ENCODE peak calls at places on chromosomes 12 and 14, in five cellular contexts. One of them, this sample, is unnamed.

GRCh38 chr12:16150290-16150689 is 127.2 kb downstream of the SLC15A5 start:
- DNase-seq in heart left ventricle: no peak
- DNase-seq in keratinocyte: no peak
- DNase-seq in Peyer's patch: no peak
- DNase-seq in mammary epithelial cell: no peak
- DNase-seq in this sample: no peak

GRCh38 chr14:22474730-22475351 is 114.2 kb downstream of the DAD1 start:
- DNase-seq in heart left ventricle: no peak
- DNase-seq in keratinocyte: no peak
- DNase-seq in Peyer's patch: no peak
- DNase-seq in mammary epithelial cell: no peak
- DNase-seq in this sample: no peak

GRCh38 chr12:16939871-16940306 is 333.9 kb upstream of the LMO3 start:
- DNase-seq in heart left ventricle: no peak
- DNase-seq in keratinocyte: peak
- DNase-seq in Peyer's patch: no peak
- DNase-seq in mammary epithelial cell: peak
- DNase-seq in this sample: peak

GRCh38 chr12:123030686-123031085 is 50.2 kb downstream of the ARL6IP4 start:
- DNase-seq in heart left ventricle: no peak
- DNase-seq in keratinocyte: no peak
- DNase-seq in Peyer's patch: no peak
- DNase-seq in mammary epithelial cell: no peak
- DNase-seq in this sample: no peak

GRCh38 chr12:89451876-89452275 is 72.7 kb downstream of the GALNT4 start:
- DNase-seq in heart left ventricle: peak
- DNase-seq in keratinocyte: no peak
- DNase-seq in Peyer's patch: no peak
- DNase-seq in mammary epithelial cell: peak
- DNase-seq in this sample: peak

GRCh38 chr14:102071283-102071998 is 15.4 kb downstream of the HSP90AA1 start:
- DNase-seq in heart left ventricle: no peak
- DNase-seq in keratinocyte: no peak
- DNase-seq in Peyer's patch: no peak
- DNase-seq in mammary epithelial cell: peak
- DNase-seq in this sample: no peak

GRCh38 chr12:88503344-88503743 is 76.9 kb downstream of the KITLG start:
- DNase-seq in heart left ventricle: no peak
- DNase-seq in keratinocyte: no peak
- DNase-seq in Peyer's patch: no peak
- DNase-seq in mammary epithelial cell: no peak
- DNase-seq in this sample: no peak

GRCh38 chr12:49787672-49788071 is 40.5 kb downstream of the NCKAP5L start:
- DNase-seq in heart left ventricle: no peak
- DNase-seq in keratinocyte: no peak
- DNase-seq in Peyer's patch: no peak
- DNase-seq in mammary epithelial cell: no peak
- DNase-seq in this sample: no peak

GRCh38 chr12:53949631-53950440 is 4.9 kb upstream of the HOXC12 start:
- DNase-seq in heart left ventricle: no peak
- DNase-seq in keratinocyte: no peak
- DNase-seq in Peyer's patch: no peak
- DNase-seq in mammary epithelial cell: no peak
- DNase-seq in this sample: no peak

GRCh38 chr12:109331546-109331945 is 16.2 kb upstream of the MYO1H start:
- DNase-seq in heart left ventricle: no peak
- DNase-seq in keratinocyte: no peak
- DNase-seq in Peyer's patch: no peak
- DNase-seq in mammary epithelial cell: no peak
- DNase-seq in this sample: no peak

GRCh38 chr14:91394105-91395081 is 23.2 kb downstream of the CCDC88C start:
- DNase-seq in heart left ventricle: peak
- DNase-seq in keratinocyte: no peak
- DNase-seq in Peyer's patch: no peak
- DNase-seq in mammary epithelial cell: no peak
- DNase-seq in this sample: no peak

GRCh38 chr14:21044106-21044618 is 2.0 kb downstream of the RNASE7 start:
- DNase-seq in heart left ventricle: peak
- DNase-seq in keratinocyte: no peak
- DNase-seq in Peyer's patch: no peak
- DNase-seq in mammary epithelial cell: no peak
- DNase-seq in this sample: no peak

GRCh38 chr14:39884091-39884490 is 451.9 kb upstream of the FBXO33 start:
- DNase-seq in heart left ventricle: no peak
- DNase-seq in keratinocyte: no peak
- DNase-seq in Peyer's patch: no peak
- DNase-seq in mammary epithelial cell: no peak
- DNase-seq in this sample: no peak

GRCh38 chr12:14810953-14811483 is 3.0 kb downstream of the SMCO3 start:
- DNase-seq in heart left ventricle: no peak
- DNase-seq in keratinocyte: no peak
- DNase-seq in Peyer's patch: no peak
- DNase-seq in mammary epithelial cell: peak
- DNase-seq in this sample: peak

GRCh38 chr14:89540830-89541470 is 123.9 kb upstream of the FOXN3 start:
- DNase-seq in heart left ventricle: no peak
- DNase-seq in keratinocyte: no peak
- DNase-seq in Peyer's patch: no peak
- DNase-seq in mammary epithelial cell: peak
- DNase-seq in this sample: peak

GRCh38 chr14:59358105-59358504 is 107.1 kb downstream of the GPR135 start:
- DNase-seq in heart left ventricle: peak
- DNase-seq in keratinocyte: no peak
- DNase-seq in Peyer's patch: no peak
- DNase-seq in mammary epithelial cell: peak
- DNase-seq in this sample: peak

GRCh38 chr12:77888611-77889010 is 57.9 kb downstream of the NAV3 start:
- DNase-seq in heart left ventricle: no peak
- DNase-seq in keratinocyte: peak
- DNase-seq in Peyer's patch: no peak
- DNase-seq in mammary epithelial cell: peak
- DNase-seq in this sample: peak

GRCh38 chr14:60094306-60094897 is 2.7 kb downstream of the PCNX4 start:
- DNase-seq in heart left ventricle: no peak
- DNase-seq in keratinocyte: no peak
- DNase-seq in Peyer's patch: no peak
- DNase-seq in mammary epithelial cell: no peak
- DNase-seq in this sample: peak

GRCh38 chr14:68219407-68219806 is 399.8 kb downstream of the RAD51B start:
- DNase-seq in heart left ventricle: no peak
- DNase-seq in keratinocyte: no peak
- DNase-seq in Peyer's patch: no peak
- DNase-seq in mammary epithelial cell: no peak
- DNase-seq in this sample: no peak

GRCh38 chr14:91177073-91177796 is 63.4 kb downstream of the DGLUCY start:
- DNase-seq in heart left ventricle: peak
- DNase-seq in keratinocyte: no peak
- DNase-seq in Peyer's patch: peak
- DNase-seq in mammary epithelial cell: peak
- DNase-seq in this sample: peak

GRCh38 chr12:905273-906076 is 44.0 kb downstream of the RAD52 start:
- DNase-seq in heart left ventricle: no peak
- DNase-seq in keratinocyte: no peak
- DNase-seq in Peyer's patch: no peak
- DNase-seq in mammary epithelial cell: no peak
- DNase-seq in this sample: no peak

GRCh38 chr14:90539996-90540395 is 143.2 kb downstream of the CALM1 start:
- DNase-seq in heart left ventricle: no peak
- DNase-seq in keratinocyte: no peak
- DNase-seq in Peyer's patch: no peak
- DNase-seq in mammary epithelial cell: no peak
- DNase-seq in this sample: no peak

GRCh38 chr14:103198429-103199140 is 75.3 kb downstream of the TNFAIP2 start:
- DNase-seq in heart left ventricle: no peak
- DNase-seq in keratinocyte: no peak
- DNase-seq in Peyer's patch: no peak
- DNase-seq in mammary epithelial cell: peak
- DNase-seq in this sample: peak

GRCh38 chr12:48890657-48891418 is 25.2 kb upstream of the RND1 start:
- DNase-seq in heart left ventricle: peak
- DNase-seq in keratinocyte: no peak
- DNase-seq in Peyer's patch: peak
- DNase-seq in mammary epithelial cell: peak
- DNase-seq in this sample: peak

GRCh38 chr12:47591387-47591786 is 114.4 kb downstream of the RPAP3 start:
- DNase-seq in heart left ventricle: no peak
- DNase-seq in keratinocyte: no peak
- DNase-seq in Peyer's patch: no peak
- DNase-seq in mammary epithelial cell: no peak
- DNase-seq in this sample: peak

GRCh38 chr14:87944987-87945604 is 47.9 kb downstream of the GALC start:
- DNase-seq in heart left ventricle: no peak
- DNase-seq in keratinocyte: peak
- DNase-seq in Peyer's patch: no peak
- DNase-seq in mammary epithelial cell: peak
- DNase-seq in this sample: peak

GRCh38 chr12:1830981-1831930 is 10.9 kb downstream of the LRTM2 start:
- DNase-seq in heart left ventricle: peak
- DNase-seq in keratinocyte: peak
- DNase-seq in Peyer's patch: no peak
- DNase-seq in mammary epithelial cell: peak
- DNase-seq in this sample: peak

GRCh38 chr12:56193025-56193578 is 3.8 kb upstream of the SMARCC2 start:
- DNase-seq in heart left ventricle: peak
- DNase-seq in keratinocyte: peak
- DNase-seq in Peyer's patch: peak
- DNase-seq in mammary epithelial cell: peak
- DNase-seq in this sample: peak

GRCh38 chr12:120100630-120101029 is 15.9 kb downstream of the RAB35 start:
- DNase-seq in heart left ventricle: peak
- DNase-seq in keratinocyte: no peak
- DNase-seq in Peyer's patch: no peak
- DNase-seq in mammary epithelial cell: no peak
- DNase-seq in this sample: peak

GRCh38 chr12:131521326-131521725 is 189.6 kb upstream of the SFSWAP start:
- DNase-seq in heart left ventricle: no peak
- DNase-seq in keratinocyte: no peak
- DNase-seq in Peyer's patch: no peak
- DNase-seq in mammary epithelial cell: no peak
- DNase-seq in this sample: no peak

GRCh38 chr12:69401940-69402339 is 42.4 kb downstream of the YEATS4 start:
- DNase-seq in heart left ventricle: peak
- DNase-seq in keratinocyte: no peak
- DNase-seq in Peyer's patch: no peak
- DNase-seq in mammary epithelial cell: no peak
- DNase-seq in this sample: peak

DNA sequence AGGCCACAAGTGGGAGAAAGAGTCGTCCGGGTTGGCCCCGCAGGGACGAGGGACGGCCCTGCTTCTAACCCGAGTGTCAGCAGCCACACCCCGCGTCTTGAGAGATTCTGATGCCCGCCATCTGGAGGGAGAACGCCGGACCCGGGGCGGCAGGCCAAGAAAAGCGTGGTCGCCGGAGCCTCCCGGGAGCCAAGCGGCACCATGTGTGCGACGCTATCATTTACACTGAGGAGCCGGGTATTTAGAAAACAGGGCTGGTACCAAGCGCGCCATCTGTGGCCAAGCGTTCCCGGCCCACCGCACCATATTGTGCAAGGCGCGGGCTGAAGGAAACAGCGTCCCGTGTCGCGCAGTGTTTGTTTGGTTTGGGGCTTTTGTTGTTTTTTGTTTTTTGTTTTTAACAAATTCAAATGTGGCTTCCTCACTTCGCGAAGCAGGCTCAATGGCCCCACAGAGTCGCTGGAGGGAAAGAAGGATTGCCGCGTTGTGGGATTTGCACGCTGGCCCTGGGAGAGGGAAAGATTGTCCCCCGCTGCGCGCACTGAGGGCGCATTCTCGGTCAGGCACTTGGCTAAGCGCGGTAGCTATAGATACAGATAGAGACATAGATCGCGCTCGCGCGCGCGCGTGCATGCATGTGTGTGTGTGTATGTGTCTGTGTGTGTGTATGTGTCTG is 153.8 kb downstream of the BCL11B start:
- DNase-seq in heart left ventricle: no peak
- DNase-seq in keratinocyte: no peak
- DNase-seq in Peyer's patch: no peak
- DNase-seq in mammary epithelial cell: no peak
- DNase-seq in this sample: no peak
- H3K4me3 ChIP-seq in heart left ventricle: no peak
- H3K4me3 ChIP-seq in keratinocyte: no peak
- H3K4me3 ChIP-seq in Peyer's patch: no peak
- H3K4me3 ChIP-seq in mammary epithelial cell: no peak
- H3K4me3 ChIP-seq in this sample: no peak

GRCh38 chr14:61343991-61344405 is 22.6 kb downstream of the PRKCH start:
- DNase-seq in heart left ventricle: no peak
- DNase-seq in keratinocyte: no peak
- DNase-seq in Peyer's patch: no peak
- DNase-seq in mammary epithelial cell: no peak
- DNase-seq in this sample: no peak
- TF ChIP-seq CTCF in heart left ventricle: no peak
- TF ChIP-seq CTCF in keratinocyte: no peak
- TF ChIP-seq CTCF in Peyer's patch: no peak
- TF ChIP-seq CTCF in mammary epithelial cell: no peak
- TF ChIP-seq CTCF in this sample: no peak

DNA sequence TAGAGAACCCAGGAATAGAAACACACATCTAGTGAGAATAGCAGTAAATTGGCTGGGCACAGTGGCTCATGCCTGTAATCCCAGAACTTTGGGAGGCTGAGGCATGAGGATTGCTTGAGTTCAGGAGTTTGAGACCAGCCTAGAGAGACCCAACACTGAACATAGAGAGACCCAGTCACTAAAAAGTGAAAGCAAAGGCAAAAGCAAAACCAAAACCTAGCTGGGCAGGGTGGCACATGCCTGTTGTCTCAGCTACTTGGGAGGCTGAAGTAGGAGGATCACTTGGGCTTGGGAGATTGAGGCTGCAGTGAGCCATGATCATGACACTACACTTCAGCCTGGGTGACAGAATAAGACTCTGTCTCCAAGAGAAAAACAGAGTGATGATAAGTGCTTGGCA is 37.5 kb upstream of the MIS18BP1 start:
- DNase-seq in heart left ventricle: no peak
- DNase-seq in keratinocyte: no peak
- DNase-seq in Peyer's patch: no peak
- DNase-seq in mammary epithelial cell: no peak
- DNase-seq in this sample: no peak
- H3K4me3 ChIP-seq in heart left ventricle: no peak
- H3K4me3 ChIP-seq in keratinocyte: no peak
- H3K4me3 ChIP-seq in Peyer's patch: no peak
- H3K4me3 ChIP-seq in mammary epithelial cell: no peak
- H3K4me3 ChIP-seq in this sample: no peak

DNA sequence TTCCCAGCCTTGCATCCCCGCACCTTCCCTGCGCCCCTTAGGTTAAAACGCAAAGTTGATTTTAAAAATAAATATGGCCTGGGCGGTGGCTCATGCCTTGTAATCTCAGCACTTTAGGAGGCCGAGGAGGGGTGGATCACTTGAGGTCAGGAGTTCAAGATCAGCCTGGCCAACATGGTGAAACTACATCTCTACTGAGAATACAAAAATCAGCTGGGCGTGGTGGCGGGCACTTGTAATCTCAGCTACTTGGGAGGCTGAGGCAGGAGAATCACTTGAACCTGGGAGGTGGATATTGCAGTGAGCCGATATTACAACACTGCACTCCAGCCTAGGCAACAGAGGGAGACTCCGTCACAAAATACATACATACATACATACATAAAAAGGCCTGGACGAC is 96.0 kb downstream of the GCH1 start:
- DNase-seq in heart left ventricle: no peak
- DNase-seq in keratinocyte: no peak
- DNase-seq in Peyer's patch: no peak
- DNase-seq in mammary epithelial cell: no peak
- DNase-seq in this sample: no peak
- TF ChIP-seq CTCF in heart left ventricle: no peak
- TF ChIP-seq CTCF in keratinocyte: no peak
- TF ChIP-seq CTCF in Peyer's patch: no peak
- TF ChIP-seq CTCF in mammary epithelial cell: no peak
- TF ChIP-seq CTCF in this sample: no peak

GRCh38 chr12:31929140-31929526 is 30.1 kb upstream of the RESF1 start:
- DNase-seq in heart left ventricle: no peak
- DNase-seq in keratinocyte: no peak
- DNase-seq in Peyer's patch: no peak
- DNase-seq in mammary epithelial cell: no peak
- DNase-seq in this sample: no peak
- H3K4me3 ChIP-seq in heart left ventricle: no peak
- H3K4me3 ChIP-seq in keratinocyte: no peak
- H3K4me3 ChIP-seq in Peyer's patch: no peak
- H3K4me3 ChIP-seq in mammary epithelial cell: no peak
- H3K4me3 ChIP-seq in this sample: no peak